ENCODE peak calls at places on chromosomes 6 and 20, in six cellular contexts. I is Jurkat, Clone E6-1; O is sigmoid colon; U is B cell; Y is head of caudate nucleus; S is RWPE1. K is an unnamed sample.

GRCh38 chr6:118709859-118710350 is 58.5 kb upstream of the CEP85L start:
- DNase-seq in I (peak), Y (peak), S (peak), O (no peak), U (peak), K (no peak)

GRCh38 chr6:133099573-133099972 is 141.6 kb upstream of the EYA4 start:
- DNase-seq in Y (no peak), I (no peak), S (peak), U (no peak), O (no peak), K (no peak)

GRCh38 chr20:56353356-56353755 is 5.4 kb upstream of the FAM210B start:
- DNase-seq in Y (peak), I (no peak), O (no peak), S (no peak), U (no peak), K (no peak)

GRCh38 chr6:134840086-134840485 is 109.8 kb downstream of the ALDH8A1 start:
- DNase-seq in O (no peak), U (no peak), I (no peak), Y (no peak), S (no peak), K (no peak)

GRCh38 chr6:69398311-69398710 is 398.5 kb downstream of the LMBRD1 start:
- DNase-seq in Y (no peak), S (no peak), O (no peak), U (no peak), I (no peak), K (no peak)

GRCh38 chr6:13873288-13874190 is 51.2 kb upstream of the RNF182 start:
- DNase-seq in U (peak), S (peak), Y (peak), I (peak), O (peak), K (peak)

GRCh38 chr6:31270788-31271640 is 878 bp downstream of the HLA-C start:
- DNase-seq in U (peak), S (peak), I (no peak), O (peak), Y (peak), K (peak)

GRCh38 chr6:166441641-166442078 is 58.9 kb upstream of the MPC1 start:
- DNase-seq in Y (no peak), O (no peak), S (no peak), I (no peak), U (peak), K (peak)

GRCh38 chr6:106444777-106445507 is 84.4 kb downstream of the CRYBG1 start:
- DNase-seq in I (peak), O (no peak), U (peak), Y (no peak), S (peak), K (no peak)

GRCh38 chr6:20448828-20449227 is 47.1 kb downstream of the E2F3 start:
- DNase-seq in S (no peak), I (no peak), U (no peak), O (no peak), Y (no peak), K (no peak)

GRCh38 chr20:50282592-50283241 is 92.1 kb downstream of the CEBPB start:
- DNase-seq in U (no peak), Y (no peak), O (no peak), S (no peak), I (no peak), K (no peak)

GRCh38 chr6:31689249-31690110 is 8.6 kb upstream of the LY6G5C start:
- DNase-seq in I (no peak), U (no peak), S (no peak), Y (no peak), O (no peak), K (no peak)

GRCh38 chr6:94071835-94072234 is 652.5 kb upstream of the EPHA7 start:
- DNase-seq in O (no peak), Y (peak), U (no peak), S (no peak), I (no peak), K (no peak)

GRCh38 chr20:24773751-24774201 is 175.3 kb upstream of the CST7 start:
- DNase-seq in I (no peak), Y (peak), S (peak), U (no peak), O (no peak), K (no peak)

GRCh38 chr6:97401533-97401932 is 118.5 kb upstream of the MMS22L start:
- DNase-seq in O (no peak), U (no peak), I (no peak), Y (no peak), S (no peak), K (no peak)

GRCh38 chr6:116450769-116451740 is 10.1 kb upstream of the CALHM6 start:
- DNase-seq in U (peak), S (no peak), Y (no peak), I (no peak), O (no peak), K (peak)

GRCh38 chr20:3970016-3970415 is 45.3 kb downstream of the RNF24 start:
- DNase-seq in U (no peak), O (no peak), S (no peak), I (no peak), Y (no peak), K (no peak)

GRCh38 chr6:139433647-139434419 is 59.4 kb upstream of the CITED2 start:
- DNase-seq in O (no peak), I (no peak), S (no peak), Y (no peak), U (no peak), K (no peak)

K was measured in cardiac septum.